ENCODE peak calls at places on chromosomes 6 and 20, in nine cellular contexts. One of them, this sample, is unnamed.

GRCh38 chr6:38283734-38284362 is 355.9 kb downstream of the BTBD9 start:
- DNase-seq in ACHN: peak
- DNase-seq in Panc1: peak
- DNase-seq in bronchial epithelial cell: peak
- DNase-seq in SK-MEL-5: no peak
- DNase-seq in LoVo: peak
- DNase-seq in GM23338: no peak
- DNase-seq in suprapubic skin: no peak
- DNase-seq in epithelial cell of esophagus: peak
- DNase-seq in this sample: no peak

GRCh38 chr6:101386982-101387381 is 6.5 kb upstream of the GRIK2 start:
- DNase-seq in ACHN: peak
- DNase-seq in Panc1: no peak
- DNase-seq in bronchial epithelial cell: peak
- DNase-seq in SK-MEL-5: peak
- DNase-seq in LoVo: no peak
- DNase-seq in GM23338: peak
- DNase-seq in suprapubic skin: no peak
- DNase-seq in epithelial cell of esophagus: peak
- DNase-seq in this sample: no peak

GRCh38 chr6:107173779-107174178 is 58.5 kb upstream of the BEND3 start:
- DNase-seq in ACHN: no peak
- DNase-seq in Panc1: no peak
- DNase-seq in bronchial epithelial cell: peak
- DNase-seq in SK-MEL-5: no peak
- DNase-seq in LoVo: no peak
- DNase-seq in GM23338: no peak
- DNase-seq in suprapubic skin: no peak
- DNase-seq in epithelial cell of esophagus: peak
- DNase-seq in this sample: no peak

GRCh38 chr6:41344865-41345264 is 9.5 kb downstream of the NCR2 start:
- DNase-seq in ACHN: no peak
- DNase-seq in Panc1: no peak
- DNase-seq in bronchial epithelial cell: no peak
- DNase-seq in SK-MEL-5: no peak
- DNase-seq in LoVo: no peak
- DNase-seq in GM23338: no peak
- DNase-seq in suprapubic skin: no peak
- DNase-seq in epithelial cell of esophagus: no peak
- DNase-seq in this sample: no peak

GRCh38 chr6:11076540-11076939 is 17.1 kb upstream of the SMIM13 start:
- DNase-seq in ACHN: no peak
- DNase-seq in Panc1: no peak
- DNase-seq in bronchial epithelial cell: peak
- DNase-seq in SK-MEL-5: no peak
- DNase-seq in LoVo: no peak
- DNase-seq in GM23338: peak
- DNase-seq in suprapubic skin: no peak
- DNase-seq in epithelial cell of esophagus: peak
- DNase-seq in this sample: no peak

GRCh38 chr6:142952614-142953013 is 7.6 kb upstream of the HIVEP2 start:
- DNase-seq in ACHN: no peak
- DNase-seq in Panc1: no peak
- DNase-seq in bronchial epithelial cell: no peak
- DNase-seq in SK-MEL-5: no peak
- DNase-seq in LoVo: no peak
- DNase-seq in GM23338: no peak
- DNase-seq in suprapubic skin: no peak
- DNase-seq in epithelial cell of esophagus: no peak
- DNase-seq in this sample: no peak

GRCh38 chr6:154222716-154223115 is 133.9 kb downstream of the IPCEF1 start:
- DNase-seq in ACHN: no peak
- DNase-seq in Panc1: no peak
- DNase-seq in bronchial epithelial cell: no peak
- DNase-seq in SK-MEL-5: no peak
- DNase-seq in LoVo: no peak
- DNase-seq in GM23338: no peak
- DNase-seq in suprapubic skin: no peak
- DNase-seq in epithelial cell of esophagus: no peak
- DNase-seq in this sample: no peak

GRCh38 chr20:10523438-10523837 is 88.3 kb downstream of the SLX4IP start:
- DNase-seq in ACHN: no peak
- DNase-seq in Panc1: no peak
- DNase-seq in bronchial epithelial cell: peak
- DNase-seq in SK-MEL-5: no peak
- DNase-seq in LoVo: no peak
- DNase-seq in GM23338: no peak
- DNase-seq in suprapubic skin: no peak
- DNase-seq in epithelial cell of esophagus: peak
- DNase-seq in this sample: no peak

GRCh38 chr6:13183446-13184088 is 144.8 kb downstream of the TBC1D7 start:
- DNase-seq in ACHN: no peak
- DNase-seq in Panc1: no peak
- DNase-seq in bronchial epithelial cell: no peak
- DNase-seq in SK-MEL-5: no peak
- DNase-seq in LoVo: no peak
- DNase-seq in GM23338: no peak
- DNase-seq in suprapubic skin: no peak
- DNase-seq in epithelial cell of esophagus: no peak
- DNase-seq in this sample: no peak

GRCh38 chr20:32040142-32040953 is 11.7 kb upstream of the HCK start:
- DNase-seq in ACHN: no peak
- DNase-seq in Panc1: no peak
- DNase-seq in bronchial epithelial cell: peak
- DNase-seq in SK-MEL-5: no peak
- DNase-seq in LoVo: no peak
- DNase-seq in GM23338: no peak
- DNase-seq in suprapubic skin: no peak
- DNase-seq in epithelial cell of esophagus: peak
- DNase-seq in this sample: no peak

GRCh38 chr20:37363221-37364012 is 17.5 kb downstream of the SRC start:
- DNase-seq in ACHN: no peak
- DNase-seq in Panc1: no peak
- DNase-seq in bronchial epithelial cell: no peak
- DNase-seq in SK-MEL-5: no peak
- DNase-seq in LoVo: no peak
- DNase-seq in GM23338: no peak
- DNase-seq in suprapubic skin: no peak
- DNase-seq in epithelial cell of esophagus: no peak
- DNase-seq in this sample: no peak

GRCh38 chr6:3390698-3391097 is 66.2 kb downstream of the SLC22A23 start:
- DNase-seq in ACHN: no peak
- DNase-seq in Panc1: no peak
- DNase-seq in bronchial epithelial cell: peak
- DNase-seq in SK-MEL-5: no peak
- DNase-seq in LoVo: peak
- DNase-seq in GM23338: no peak
- DNase-seq in suprapubic skin: peak
- DNase-seq in epithelial cell of esophagus: peak
- DNase-seq in this sample: no peak

GRCh38 chr6:160391419-160392116 is 43.4 kb downstream of the SLC22A3 start:
- DNase-seq in ACHN: peak
- DNase-seq in Panc1: no peak
- DNase-seq in bronchial epithelial cell: peak
- DNase-seq in SK-MEL-5: peak
- DNase-seq in LoVo: peak
- DNase-seq in GM23338: no peak
- DNase-seq in suprapubic skin: no peak
- DNase-seq in epithelial cell of esophagus: peak
- DNase-seq in this sample: no peak

GRCh38 chr6:144314562-144314961 is 29.4 kb downstream of the UTRN start:
- DNase-seq in ACHN: no peak
- DNase-seq in Panc1: no peak
- DNase-seq in bronchial epithelial cell: no peak
- DNase-seq in SK-MEL-5: no peak
- DNase-seq in LoVo: no peak
- DNase-seq in GM23338: no peak
- DNase-seq in suprapubic skin: no peak
- DNase-seq in epithelial cell of esophagus: no peak
- DNase-seq in this sample: no peak

GRCh38 chr20:32971703-32972161 is 32.5 kb downstream of the SUN5 start:
- DNase-seq in ACHN: no peak
- DNase-seq in Panc1: no peak
- DNase-seq in bronchial epithelial cell: no peak
- DNase-seq in SK-MEL-5: peak
- DNase-seq in LoVo: no peak
- DNase-seq in GM23338: no peak
- DNase-seq in suprapubic skin: peak
- DNase-seq in epithelial cell of esophagus: no peak
- DNase-seq in this sample: no peak

GRCh38 chr20:48659888-48660287 is 167.9 kb downstream of the PREX1 start:
- DNase-seq in ACHN: no peak
- DNase-seq in Panc1: no peak
- DNase-seq in bronchial epithelial cell: no peak
- DNase-seq in SK-MEL-5: no peak
- DNase-seq in LoVo: no peak
- DNase-seq in GM23338: no peak
- DNase-seq in suprapubic skin: no peak
- DNase-seq in epithelial cell of esophagus: no peak
- DNase-seq in this sample: no peak

GRCh38 chr20:17786221-17786718 is 86.5 kb downstream of the BANF2 start:
- DNase-seq in ACHN: no peak
- DNase-seq in Panc1: no peak
- DNase-seq in bronchial epithelial cell: no peak
- DNase-seq in SK-MEL-5: no peak
- DNase-seq in LoVo: no peak
- DNase-seq in GM23338: no peak
- DNase-seq in suprapubic skin: peak
- DNase-seq in epithelial cell of esophagus: no peak
- DNase-seq in this sample: no peak

GRCh38 chr6:38259736-38260135 is 380.0 kb downstream of the BTBD9 start:
- DNase-seq in ACHN: no peak
- DNase-seq in Panc1: no peak
- DNase-seq in bronchial epithelial cell: peak
- DNase-seq in SK-MEL-5: no peak
- DNase-seq in LoVo: no peak
- DNase-seq in GM23338: no peak
- DNase-seq in suprapubic skin: no peak
- DNase-seq in epithelial cell of esophagus: peak
- DNase-seq in this sample: peak

GRCh38 chr20:11394145-11394833 is 523.4 kb upstream of the BTBD3 start:
- DNase-seq in ACHN: no peak
- DNase-seq in Panc1: no peak
- DNase-seq in bronchial epithelial cell: peak
- DNase-seq in SK-MEL-5: no peak
- DNase-seq in LoVo: no peak
- DNase-seq in GM23338: no peak
- DNase-seq in suprapubic skin: no peak
- DNase-seq in epithelial cell of esophagus: peak
- DNase-seq in this sample: peak

GRCh38 chr20:48685300-48685699 is 142.5 kb downstream of the PREX1 start:
- DNase-seq in ACHN: no peak
- DNase-seq in Panc1: no peak
- DNase-seq in bronchial epithelial cell: no peak
- DNase-seq in SK-MEL-5: no peak
- DNase-seq in LoVo: no peak
- DNase-seq in GM23338: no peak
- DNase-seq in suprapubic skin: no peak
- DNase-seq in epithelial cell of esophagus: no peak
- DNase-seq in this sample: no peak

GRCh38 chr6:92339891-92340290 is 1079.5 kb downstream of the EPHA7 start:
- DNase-seq in ACHN: no peak
- DNase-seq in Panc1: no peak
- DNase-seq in bronchial epithelial cell: no peak
- DNase-seq in SK-MEL-5: no peak
- DNase-seq in LoVo: no peak
- DNase-seq in GM23338: no peak
- DNase-seq in suprapubic skin: no peak
- DNase-seq in epithelial cell of esophagus: no peak
- DNase-seq in this sample: no peak

GRCh38 chr6:15817100-15817499 is 154.3 kb upstream of the DTNBP1 start:
- DNase-seq in ACHN: no peak
- DNase-seq in Panc1: no peak
- DNase-seq in bronchial epithelial cell: no peak
- DNase-seq in SK-MEL-5: no peak
- DNase-seq in LoVo: no peak
- DNase-seq in GM23338: no peak
- DNase-seq in suprapubic skin: no peak
- DNase-seq in epithelial cell of esophagus: no peak
- DNase-seq in this sample: no peak

GRCh38 chr6:145544031-145544430 is 191.3 kb downstream of the EPM2A start:
- DNase-seq in ACHN: peak
- DNase-seq in Panc1: no peak
- DNase-seq in bronchial epithelial cell: peak
- DNase-seq in SK-MEL-5: no peak
- DNase-seq in LoVo: no peak
- DNase-seq in GM23338: no peak
- DNase-seq in suprapubic skin: no peak
- DNase-seq in epithelial cell of esophagus: peak
- DNase-seq in this sample: peak

GRCh38 chr6:33424855-33425667 is 5.2 kb downstream of the SYNGAP1 start:
- DNase-seq in ACHN: no peak
- DNase-seq in Panc1: no peak
- DNase-seq in bronchial epithelial cell: no peak
- DNase-seq in SK-MEL-5: no peak
- DNase-seq in LoVo: no peak
- DNase-seq in GM23338: no peak
- DNase-seq in suprapubic skin: no peak
- DNase-seq in epithelial cell of esophagus: no peak
- DNase-seq in this sample: no peak

GRCh38 chr20:56445540-56445939 is 22.9 kb upstream of the RTF2 start:
- DNase-seq in ACHN: no peak
- DNase-seq in Panc1: no peak
- DNase-seq in bronchial epithelial cell: no peak
- DNase-seq in SK-MEL-5: no peak
- DNase-seq in LoVo: no peak
- DNase-seq in GM23338: no peak
- DNase-seq in suprapubic skin: no peak
- DNase-seq in epithelial cell of esophagus: no peak
- DNase-seq in this sample: no peak

GRCh38 chr6:624979-625378 is 31.9 kb downstream of the HUS1B start:
- DNase-seq in ACHN: peak
- DNase-seq in Panc1: no peak
- DNase-seq in bronchial epithelial cell: no peak
- DNase-seq in SK-MEL-5: peak
- DNase-seq in LoVo: no peak
- DNase-seq in GM23338: peak
- DNase-seq in suprapubic skin: no peak
- DNase-seq in epithelial cell of esophagus: no peak
- DNase-seq in this sample: peak

GRCh38 chr20:19995220-19995863 is 21.8 kb upstream of the NAA20 start:
- DNase-seq in ACHN: peak
- DNase-seq in Panc1: no peak
- DNase-seq in bronchial epithelial cell: peak
- DNase-seq in SK-MEL-5: peak
- DNase-seq in LoVo: peak
- DNase-seq in GM23338: peak
- DNase-seq in suprapubic skin: no peak
- DNase-seq in epithelial cell of esophagus: peak
- DNase-seq in this sample: no peak

GRCh38 chr6:2502096-2502997 is 248.4 kb downstream of the MYLK4 start:
- DNase-seq in ACHN: no peak
- DNase-seq in Panc1: no peak
- DNase-seq in bronchial epithelial cell: no peak
- DNase-seq in SK-MEL-5: no peak
- DNase-seq in LoVo: no peak
- DNase-seq in GM23338: peak
- DNase-seq in suprapubic skin: no peak
- DNase-seq in epithelial cell of esophagus: no peak
- DNase-seq in this sample: no peak

This sample was measured in BJ.